ENCODE peak calls at places on chromosomes 11 and 22, in six cellular contexts. R is neuronal stem cell, V is IMR-90, J is H9, O is H1, S is trophoblast cell. F is an unnamed sample.

GRCh38 chr11:68962527-68963250 is 18.1 kb downstream of the MRGPRD start:
- DNase-seq in R (no peak), V (no peak), J (peak), O (no peak), S (peak), F (no peak)

GRCh38 chr11:113314389-113315301 is at the start of gene TTC12:
- DNase-seq in R (peak), V (peak), J (peak), O (peak), S (peak), F (peak)

GRCh38 chr11:11279956-11280689 is 72.9 kb downstream of the CSNK2A3 start:
- DNase-seq in R (no peak), V (peak), J (peak), O (no peak), S (no peak), F (peak)

GRCh38 chr22:27844656-27845602 is 43.4 kb upstream of the MN1 start:
- DNase-seq in R (no peak), V (no peak), J (no peak), O (peak), S (peak), F (no peak)

GRCh38 chr22:21450858-21451331 is 16.3 kb upstream of the TMEM191C start:
- DNase-seq in R (no peak), V (no peak), J (peak), O (no peak), S (no peak), F (no peak)

GRCh38 chr11:47967577-47968230 is 12.7 kb upstream of the PTPRJ start:
- DNase-seq in R (no peak), V (peak), J (no peak), O (no peak), S (peak), F (no peak)

GRCh38 chr22:25488244-25489020 is 76.0 kb upstream of the GRK3 start:
- DNase-seq in R (no peak), V (peak), J (no peak), O (no peak), S (no peak), F (peak)

GRCh38 chr11:4441500-4441899 is 7.6 kb upstream of the OR52K2 start:
- DNase-seq in R (no peak), V (no peak), J (no peak), O (no peak), S (no peak), F (no peak)

GRCh38 chr11:24198458-24198857 is 298.4 kb upstream of the LUZP2 start:
- DNase-seq in R (no peak), V (peak), J (no peak), O (no peak), S (no peak), F (peak)

GRCh38 chr11:41189711-41190477 is 269.6 kb downstream of the LRRC4C start:
- DNase-seq in R (no peak), V (no peak), J (no peak), O (no peak), S (no peak), F (no peak)

GRCh38 chr11:100624346-100624745 is 62.7 kb upstream of the ARHGAP42 start:
- DNase-seq in R (no peak), V (peak), J (no peak), O (no peak), S (peak), F (no peak)

GRCh38 chr11:64989416-64989815 is 7.4 kb downstream of the BATF2 start:
- DNase-seq in R (no peak), V (no peak), J (no peak), O (no peak), S (no peak), F (no peak)

GRCh38 chr11:27471588-27472397 is 797 bp downstream of the LGR4 start:
- DNase-seq in R (peak), V (no peak), J (peak), O (peak), S (peak), F (peak)

GRCh38 chr11:72556433-72556832 is 117.8 kb downstream of the PDE2A start:
- DNase-seq in R (no peak), V (no peak), J (no peak), O (no peak), S (no peak), F (no peak)

GRCh38 chr22:42236848-42237247 is 33.6 kb downstream of the TCF20 start:
- DNase-seq in R (no peak), V (no peak), J (no peak), O (no peak), S (no peak), F (no peak)

GRCh38 chr11:29518389-29519174 is 498.2 kb downstream of the KCNA4 start:
- DNase-seq in R (no peak), V (no peak), J (peak), O (peak), S (peak), F (peak)

GRCh38 chr22:36073476-36073875 is 44.9 kb upstream of the RBFOX2 start:
- DNase-seq in R (no peak), V (peak), J (no peak), O (no peak), S (no peak), F (peak)

GRCh38 chr11:14386895-14387480 is 28.0 kb upstream of the RRAS2 start:
- DNase-seq in R (peak), V (peak), J (peak), O (peak), S (peak), F (peak)

GRCh38 chr11:35235944-35236666 is 97.1 kb downstream of the CD44 start:
- DNase-seq in R (no peak), V (no peak), J (no peak), O (no peak), S (no peak), F (no peak)

GRCh38 chr11:92979176-92979575 is 9.7 kb downstream of the MTNR1B start:
- DNase-seq in R (no peak), V (peak), J (no peak), O (no peak), S (no peak), F (peak)

GRCh38 chr11:102367364-102367763 is 20.4 kb downstream of the BIRC2 start:
- DNase-seq in R (no peak), V (peak), J (no peak), O (no peak), S (peak), F (peak)

GRCh38 chr22:45131749-45132148 is 32.0 kb upstream of the NUP50 start:
- DNase-seq in R (no peak), V (no peak), J (no peak), O (no peak), S (peak), F (no peak)

GRCh38 chr11:57288771-57289579 is 35.8 kb downstream of the TNKS1BP1 start:
- DNase-seq in R (no peak), V (peak), J (no peak), O (no peak), S (no peak), F (peak)

GRCh38 chr11:115717215-115717584 is 213.0 kb upstream of the CADM1 start:
- DNase-seq in R (no peak), V (peak), J (no peak), O (no peak), S (no peak), F (peak)

GRCh38 chr11:115721309-115722007 is 217.2 kb upstream of the CADM1 start:
- DNase-seq in R (no peak), V (no peak), J (no peak), O (no peak), S (no peak), F (no peak)

GRCh38 chr11:115716577-115717214 is 212.5 kb upstream of the CADM1 start:
- DNase-seq in R (no peak), V (no peak), J (no peak), O (no peak), S (no peak), F (no peak)

GRCh38 chr11:115720537-115721308 is 216.5 kb upstream of the CADM1 start:
- DNase-seq in R (no peak), V (no peak), J (no peak), O (no peak), S (no peak), F (no peak)

GRCh38 chr11:115718945-115719344 is 214.7 kb upstream of the CADM1 start:
- DNase-seq in R (no peak), V (no peak), J (no peak), O (no peak), S (no peak), F (no peak)
- H3K14ac ChIP-seq in R (no peak), V (no peak), J (no peak), O (no peak), S (no peak), F (no peak)

GRCh38 chr11:133985981-133986380 is 29.2 kb upstream of the IGSF9B start:
- DNase-seq in R (no peak), V (no peak), J (no peak), O (no peak), S (no peak), F (no peak)
- H2BK120ac ChIP-seq in R (no peak), V (no peak), J (no peak), O (no peak), S (no peak), F (no peak)

DNA sequence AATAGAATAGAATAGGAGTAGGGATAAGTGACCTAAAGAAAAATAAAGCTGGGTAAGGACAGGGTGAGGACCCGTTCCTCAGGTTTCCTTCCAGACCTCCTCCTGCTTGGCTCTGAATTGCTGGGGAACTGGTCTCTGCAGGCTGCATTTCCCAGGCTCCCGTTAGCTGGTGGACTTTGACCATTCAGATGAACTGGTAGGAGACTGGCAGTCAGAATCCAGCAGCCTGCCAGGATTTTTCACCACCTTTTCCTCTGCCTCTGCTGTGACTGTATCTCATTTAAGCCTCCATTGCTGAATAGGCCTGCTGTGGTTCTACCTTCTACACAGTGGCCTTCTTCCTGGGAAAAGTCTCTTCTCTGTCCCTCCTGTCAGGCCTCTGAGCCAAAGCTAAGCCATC is 24.6 kb upstream of the SMPD1 start:
- DNase-seq in R (no peak), V (no peak), J (no peak), O (no peak), S (no peak), F (no peak)
- H3K14ac ChIP-seq in R (no peak), V (no peak), J (no peak), O (no peak), S (no peak), F (no peak)

GRCh38 chr11:122850076-122850631 is 11.9 kb downstream of the CRTAM start:
- DNase-seq in R (no peak), V (peak), J (peak), O (no peak), S (peak), F (peak)
- H2BK120ac ChIP-seq in R (no peak), V (no peak), J (no peak), O (no peak), S (no peak), F (no peak)

DNA sequence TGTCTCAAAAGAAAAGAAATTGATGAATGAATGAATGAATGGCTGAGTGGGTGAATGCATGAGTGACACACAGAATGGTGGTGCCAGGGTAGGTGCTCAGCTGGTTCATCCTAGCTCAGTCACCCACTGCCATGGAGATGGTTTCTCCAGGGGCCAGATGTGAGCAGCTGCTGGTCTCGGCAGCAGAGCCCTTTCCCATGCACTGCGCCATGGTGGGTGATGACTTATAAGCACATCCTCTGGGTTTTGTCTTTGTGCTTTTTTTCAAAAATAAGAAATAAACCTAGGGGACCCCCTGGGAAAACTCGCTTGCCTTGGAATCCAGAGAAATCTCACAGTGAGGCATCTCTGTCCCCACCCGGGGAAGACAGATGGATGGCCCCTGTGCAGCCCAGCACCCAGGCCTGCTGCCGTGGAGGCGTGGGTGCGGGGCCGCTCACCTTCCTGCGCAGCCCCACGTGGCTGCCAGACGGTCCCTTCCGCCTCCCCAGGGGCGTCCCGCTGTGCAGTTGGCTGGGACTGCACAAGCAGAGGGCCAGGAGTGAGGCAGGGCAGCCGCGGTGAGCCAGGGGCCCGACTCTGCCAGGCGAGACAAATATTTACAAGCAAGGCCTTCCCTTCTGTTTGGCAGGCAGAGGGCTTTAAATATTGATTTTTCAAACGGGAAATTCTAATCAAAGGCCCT is 24.2 kb downstream of the MPPED1 start:
- DNase-seq in R (no peak), V (no peak), J (peak), O (no peak), S (no peak), F (no peak)
- H3K14ac ChIP-seq in R (no peak), V (no peak), J (no peak), O (no peak), S (no peak), F (no peak)

DNA sequence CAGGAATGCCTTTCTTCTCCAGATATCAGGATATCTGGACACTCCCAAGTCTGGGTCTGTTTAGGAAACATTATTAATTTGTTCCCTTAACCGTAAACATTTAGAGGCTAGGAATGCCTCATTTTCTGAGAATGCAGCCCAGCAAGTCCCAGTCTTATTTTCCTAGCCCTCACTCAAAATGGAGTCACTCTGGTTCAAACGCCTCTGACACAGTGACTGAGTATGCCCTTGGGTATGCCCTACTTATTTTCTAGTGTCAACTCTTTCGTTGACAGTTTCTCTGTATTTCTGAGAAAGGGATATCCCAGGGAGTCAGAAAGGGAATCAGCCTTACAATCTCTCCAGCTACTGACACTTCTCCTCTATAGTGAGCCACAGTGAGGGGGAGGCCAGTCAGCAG is 16.0 kb upstream of the CCDC81 start:
- DNase-seq in R (no peak), V (no peak), J (no peak), O (no peak), S (peak), F (no peak)
- H2BK120ac ChIP-seq in R (no peak), V (no peak), J (no peak), O (no peak), S (peak), F (no peak)

DNA sequence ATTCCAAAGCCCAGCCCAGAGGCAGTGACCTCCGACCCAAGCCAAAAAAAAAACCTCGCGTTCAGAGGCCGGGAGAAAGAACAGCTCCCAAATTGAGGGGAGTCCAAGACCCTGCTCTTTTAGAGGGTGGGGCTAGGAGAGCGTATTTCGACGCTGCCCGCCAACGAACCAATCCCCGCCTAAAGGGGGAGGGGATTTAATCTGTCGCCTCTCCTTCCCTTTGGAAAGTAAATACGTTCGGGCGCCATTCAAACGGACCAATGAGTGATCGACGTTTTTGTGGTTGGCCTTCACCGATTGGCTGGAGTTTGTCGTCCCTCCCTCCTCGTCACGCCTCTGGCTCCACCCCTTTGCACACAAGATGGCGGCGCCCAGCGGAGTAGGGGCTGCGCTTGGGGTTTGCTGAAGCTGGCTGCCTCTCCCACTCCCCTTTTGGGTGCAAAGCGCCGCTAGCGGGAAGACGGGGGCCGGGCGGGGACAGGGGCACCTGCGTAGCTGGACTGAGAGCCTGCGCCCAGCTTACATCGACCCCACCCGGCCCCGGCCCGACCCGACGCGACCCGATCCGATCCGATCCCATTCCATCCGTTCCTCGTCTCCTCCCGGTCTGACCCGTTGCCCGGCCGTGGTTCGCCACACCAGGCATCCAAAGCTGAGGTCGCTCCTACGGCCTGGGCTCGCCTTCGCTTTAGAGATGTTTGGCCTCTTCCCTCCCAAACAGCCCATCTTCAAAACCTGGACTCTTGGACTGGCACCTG is at the start of gene RNF26:
- DNase-seq in R (peak), V (peak), J (peak), O (peak), S (peak), F (peak)
- H3K14ac ChIP-seq in R (no peak), V (peak), J (peak), O (no peak), S (peak), F (no peak)